ENCODE peak calls at places on chromosomes 12 and 14, in four cellular contexts. K, L, D and N are unnamed samples.

GRCh38 chr14:72892879-72893635 is 844 bp downstream of the DPF3 start:
- DNase-seq in D (no peak), K (no peak), L (no peak), N (peak; percentile 27)

GRCh38 chr12:22874151-22874550 is 249.2 kb downstream of the ETNK1 start:
- DNase-seq in D (no peak), L (no peak), K (no peak), N (no peak)

GRCh38 chr14:96783306-96784224 is 13.6 kb upstream of the VRK1 start:
- DNase-seq in K (no peak), D (no peak), L (no peak), N (no peak)

GRCh38 chr12:31235868-31236395 is 90.0 kb downstream of the SINHCAF start:
- DNase-seq in L (no peak), D (no peak), K (no peak), N (no peak)

GRCh38 chr12:388547-389137 is 478 bp downstream of the KDM5A start:
- DNase-seq in D (peak; percentile 19), K (peak; percentile 33), L (no peak), N (peak; percentile 42)

GRCh38 chr12:124753230-124753595 is 110.5 kb downstream of the SCARB1 start:
- DNase-seq in K (no peak), D (no peak), L (no peak), N (no peak)

GRCh38 chr14:27008187-27008586 is 410.4 kb upstream of the NOVA1 start:
- DNase-seq in D (no peak), L (no peak), K (no peak), N (no peak)

GRCh38 chr14:79965896-79966295 is 245.4 kb downstream of the DIO2 start:
- DNase-seq in L (no peak), D (no peak), K (no peak), N (no peak)

GRCh38 chr14:50026396-50026795 is 90.0 kb downstream of the VCPKMT start:
- DNase-seq in L (no peak), D (no peak), K (no peak), N (no peak)

GRCh38 chr14:58296731-58297130 is 1.6 kb upstream of the ARID4A start:
- DNase-seq in K (no peak), D (no peak), L (no peak), N (no peak)

GRCh38 chr14:91113829-91114078 is at the start of gene DGLUCY:
- DNase-seq in D (peak; percentile 79), K (peak; percentile 81), L (no peak), N (peak; percentile 80)

GRCh38 chr14:62001988-62002387 is 239.8 kb downstream of the SNAPC1 start:
- DNase-seq in L (no peak), K (no peak), D (no peak), N (peak; percentile 57)

GRCh38 chr14:49691031-49691430 is 1.9 kb upstream of the KLHDC1 start:
- DNase-seq in D (no peak), L (no peak), K (no peak), N (no peak)

GRCh38 chr12:121711925-121712461 is 559 bp upstream of the TMEM120B start:
- DNase-seq in L (no peak), K (peak; percentile 55), D (peak; percentile 12), N (peak; percentile 46)

GRCh38 chr14:60654303-60654925 is 5.1 kb upstream of the SIX1 start:
- DNase-seq in L (no peak), K (no peak), D (no peak), N (no peak)

GRCh38 chr12:128637616-128638606 is 185.8 kb downstream of the SLC15A4 start:
- DNase-seq in K (no peak), L (no peak), D (no peak), N (no peak)

GRCh38 chr12:69210661-69211060 is 28.7 kb upstream of the CPSF6 start:
- DNase-seq in K (no peak), L (no peak), D (no peak), N (no peak)

GRCh38 chr12:12922191-12922616 is 29.8 kb downstream of the GPRC5D start:
- DNase-seq in L (no peak), D (peak; percentile 61), K (no peak), N (peak; percentile 77)

GRCh38 chr12:50119387-50119786 is 7.4 kb downstream of the COX14 start:
- DNase-seq in L (no peak), D (no peak), K (no peak), N (no peak)

GRCh38 chr14:77319416-77319815 is 1.3 kb downstream of the POMT2 start:
- DNase-seq in L (no peak), D (no peak), K (no peak), N (no peak)

GRCh38 chr14:68774771-68775613 is 17.9 kb downstream of the ZFP36L1 start:
- DNase-seq in L (peak; percentile 84), K (no peak), D (no peak), N (peak; percentile 57)

GRCh38 chr12:67647547-67648305 is 819 bp upstream of the DYRK2 start:
- DNase-seq in L (no peak), K (peak; percentile 87), D (peak; percentile 84), N (peak; percentile 91)

GRCh38 chr12:112151766-112152541 is 26.6 kb downstream of the TRAFD1 start:
- DNase-seq in D (no peak), L (no peak), K (no peak), N (no peak)

GRCh38 chr12:3336606-3337311 is 154.2 kb upstream of the PRMT8 start:
- DNase-seq in L (no peak), K (no peak), D (no peak), N (peak; percentile 5)

GRCh38 chr14:92930737-92931602 is 8.0 kb downstream of the CHGA start:
- DNase-seq in D (no peak), L (peak; percentile 10), K (no peak), N (peak; percentile 8)

GRCh38 chr12:7834701-7835100 is 38.0 kb downstream of the SLC2A14 start:
- DNase-seq in K (no peak), D (no peak), L (no peak), N (peak; percentile 10)

GRCh38 chr14:49896956-49897355 is 4.1 kb downstream of the ARF6 start:
- DNase-seq in D (no peak), K (no peak), L (no peak), N (no peak)

GRCh38 chr12:24015771-24016170 is 66.3 kb upstream of the SOX5 start:
- DNase-seq in K (no peak), D (no peak), L (no peak), N (no peak)

GRCh38 chr12:24011927-24012326 is 62.5 kb upstream of the SOX5 start:
- DNase-seq in D (no peak), K (no peak), L (no peak), N (no peak)

GRCh38 chr12:24014853-24015590 is 65.6 kb upstream of the SOX5 start:
- DNase-seq in K (no peak), L (no peak), D (no peak), N (no peak)

GRCh38 chr12:24014240-24014639 is 64.8 kb upstream of the SOX5 start:
- DNase-seq in K (no peak), D (no peak), L (no peak), N (no peak)

DNA sequence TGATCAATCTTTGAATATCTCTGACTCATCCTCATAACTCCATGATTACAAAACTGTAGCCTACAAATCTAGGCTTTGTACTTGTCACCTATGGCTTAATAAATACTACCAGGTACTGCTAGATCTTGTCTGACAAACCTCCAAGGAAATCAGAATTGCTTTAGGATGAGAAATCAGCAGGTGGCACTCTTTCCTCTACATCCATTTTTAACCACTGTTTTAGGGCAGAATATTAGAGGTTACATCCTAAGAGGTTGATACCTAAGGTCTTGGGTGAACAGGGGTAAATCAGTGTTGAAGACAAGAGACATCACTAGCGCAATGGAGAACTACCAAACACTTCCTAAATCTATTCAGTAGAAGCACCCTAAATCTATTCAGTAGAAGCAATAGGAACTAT is 63.1 kb upstream of the SOX5 start:
- DNase-seq in L (no peak), D (peak; percentile 26), K (no peak), N (no peak)
- TF ChIP-seq CTCF in L (no peak), D (peak; percentile 31), K (no peak), N (peak; percentile 24)

GRCh38 chr14:64510825-64511679 is 6.5 kb downstream of the ZBTB1 start:
- DNase-seq in D (peak; percentile 79), L (no peak), K (peak; percentile 32), N (peak; percentile 78)
- H3K4me3 ChIP-seq in D (no peak overlapping the region), L (no peak overlapping the region), K (no peak overlapping the region), N (no peak overlapping the region)

DNA sequence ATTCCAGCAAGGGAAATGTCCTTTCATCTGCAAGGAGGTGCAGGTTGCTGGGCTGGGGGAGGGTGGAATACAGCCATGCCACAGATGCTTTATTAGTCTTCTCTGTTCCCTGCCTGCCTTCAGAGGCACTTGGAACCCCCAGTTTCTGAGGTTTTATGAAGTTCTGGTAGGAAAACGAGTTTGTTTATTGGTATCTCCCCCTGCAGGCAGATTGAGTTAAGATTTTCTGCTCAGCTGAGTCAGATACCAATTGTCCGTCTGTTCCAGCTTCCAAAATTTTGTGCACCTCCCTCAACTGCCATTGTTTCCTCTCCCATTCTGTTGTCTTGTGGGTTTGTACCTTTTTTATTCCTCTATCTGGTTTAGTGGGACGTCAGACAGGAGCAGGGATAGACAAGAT is 155.6 kb downstream of the ETV6 start:
- DNase-seq in L (no peak), K (no peak), D (no peak), N (no peak)
- TF ChIP-seq CTCF in L (peak; percentile 29), K (no peak), D (peak; percentile 19), N (peak; percentile 20)

GRCh38 chr12:1591543-1591942 is 2.8 kb downstream of the FBXL14 start:
- DNase-seq in K (no peak), D (no peak), L (no peak), N (peak; percentile 83)
- H3K4me3 ChIP-seq in K (peak overlapping the region; percentile 14), D (peak overlapping the region; percentile 74), L (peak overlapping the region; percentile 40), N (peak overlapping the region; percentile 63)

DNA sequence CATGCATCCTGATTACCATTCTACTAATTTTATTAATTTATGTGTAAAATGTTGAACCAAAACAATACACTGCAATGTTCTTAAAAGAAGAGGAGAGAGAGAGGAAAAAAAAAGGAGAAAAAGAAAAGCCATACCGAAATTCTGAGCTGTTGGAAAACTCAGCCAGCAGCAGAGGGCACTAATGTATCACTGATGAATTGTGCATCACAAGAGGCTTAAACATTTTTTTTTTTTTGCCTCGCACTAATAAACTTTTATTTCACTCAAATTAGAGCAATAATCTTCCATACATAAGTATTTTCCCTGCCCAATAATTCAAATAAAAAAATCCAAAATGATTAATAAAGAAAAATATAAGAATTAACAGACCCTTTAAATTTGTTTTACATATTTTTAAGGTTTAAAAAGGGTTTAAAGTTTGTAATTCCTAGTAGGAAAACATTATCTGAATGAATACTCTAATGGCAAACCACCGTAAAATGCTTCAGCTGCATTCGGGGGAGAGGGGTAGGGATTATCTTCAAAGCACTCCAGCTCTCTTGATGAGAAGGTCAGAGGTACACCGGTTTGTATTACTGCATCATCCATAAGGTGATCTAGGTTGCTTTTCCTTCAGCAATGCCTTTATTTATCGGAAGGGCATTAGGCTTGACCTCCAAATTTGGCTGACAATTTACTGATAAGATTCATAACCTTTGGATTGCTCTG is 41.9 kb downstream of the ATP23 start:
- DNase-seq in K (no peak), D (peak; percentile 79), L (peak; percentile 21), N (peak; percentile 66)
- TF ChIP-seq CTCF in K (peak; percentile 90), D (peak; percentile 74), L (peak; percentile 64), N (peak; percentile 71)

GRCh38 chr12:96396914-96397313 is 3.3 kb downstream of the CDK17 start:
- DNase-seq in L (no peak), K (no peak), D (no peak), N (no peak)
- H3K4me3 ChIP-seq in L (no peak overlapping the region), K (no peak overlapping the region), D (peak overlapping the region; percentile 95), N (peak overlapping the region; percentile 93)